ENCODE peak calls at places on chromosomes 7 and 10, in nine cellular contexts. Q is AG10803; G is transverse colon; N is ascending aorta; B is fibroblast of the aortic adventitia; R is effector memory CD4-positive, alpha-beta T cell; E is choroid plexus epithelial cell; H is AG04449; K is CD4-positive, CD25-positive, alpha-beta regulatory T cell. D is an unnamed sample.

GRCh38 chr10:14349081-14349480 is 18.4 kb upstream of the FRMD4A start:
- DNase-seq in Q (no peak), G (no peak), N (no peak), B (no peak), R (no peak), E (no peak), H (no peak), K (no peak), D (no peak)

GRCh38 chr10:49606981-49607535 is 3.1 kb upstream of the SLC18A3 start:
- DNase-seq in Q (peak; percentile 62), G (peak; percentile 39), N (no peak), B (peak; percentile 70), R (peak; percentile 12), E (peak; percentile 87), H (no peak), K (peak; percentile 55), D (peak; percentile 75)

GRCh38 chr7:158955932-158956804 is 99.8 kb downstream of the DYNC2I1 start:
- DNase-seq in Q (no peak), G (no peak), N (no peak), B (no peak), R (no peak), E (no peak), H (no peak), K (no peak), D (no peak)

GRCh38 chr7:56074371-56074791 is 10.3 kb downstream of the SUMF2 start:
- DNase-seq in Q (peak; percentile 76), G (peak; percentile 89), N (peak; percentile 49), B (peak; percentile 86), R (peak; percentile 46), E (peak; percentile 88), H (no peak), K (peak; percentile 62), D (no peak)

GRCh38 chr7:110839866-110840265 is 251.1 kb upstream of the LRRN3 start:
- DNase-seq in Q (peak; percentile 4), G (no peak), N (no peak), B (peak; percentile 11), R (no peak), E (peak; percentile 85), H (no peak), K (no peak), D (no peak)

GRCh38 chr7:42869131-42870020 is 42.5 kb downstream of the C7orf25 start:
- DNase-seq in Q (no peak), G (no peak), N (no peak), B (no peak), R (no peak), E (peak; percentile 17), H (no peak), K (no peak), D (no peak)

GRCh38 chr7:127391591-127392181 is 822 bp downstream of the ZNF800 start:
- DNase-seq in Q (peak; percentile 27), G (peak; percentile 53), N (no peak), B (peak; percentile 26), R (peak; percentile 27), E (peak; percentile 45), H (no peak), K (peak; percentile 64), D (no peak)

GRCh38 chr10:132131581-132132250 is 55.0 kb upstream of the DPYSL4 start:
- DNase-seq in Q (no peak), G (no peak), N (no peak), B (no peak), R (no peak), E (no peak), H (no peak), K (no peak), D (no peak)

GRCh38 chr10:88118769-88119559 is 255.5 kb downstream of the PTEN start:
- DNase-seq in Q (no peak), G (no peak), N (no peak), B (no peak), R (no peak), E (no peak), H (no peak), K (no peak), D (no peak)

GRCh38 chr10:19979628-19980027 is 163.4 kb downstream of the PLXDC2 start:
- DNase-seq in Q (no peak), G (no peak), N (no peak), B (no peak), R (no peak), E (no peak), H (no peak), K (no peak), D (no peak)

GRCh38 chr7:130297628-130298027 is 4.7 kb downstream of the CPA4 start:
- DNase-seq in Q (no peak), G (no peak), N (no peak), B (no peak), R (no peak), E (no peak), H (no peak), K (no peak), D (no peak)

GRCh38 chr7:130298079-130298478 is 5.1 kb downstream of the CPA4 start:
- DNase-seq in Q (no peak), G (no peak), N (no peak), B (no peak), R (no peak), E (no peak), H (no peak), K (no peak), D (no peak)

GRCh38 chr7:130301606-130302005 is 8.6 kb downstream of the CPA4 start:
- DNase-seq in Q (no peak), G (no peak), N (no peak), B (no peak), R (no peak), E (peak; percentile 34), H (no peak), K (no peak), D (no peak)

GRCh38 chr7:130298927-130299326 is 6.0 kb downstream of the CPA4 start:
- DNase-seq in Q (no peak), G (peak; percentile 17), N (no peak), B (no peak), R (no peak), E (no peak), H (no peak), K (no peak), D (no peak)

DNA sequence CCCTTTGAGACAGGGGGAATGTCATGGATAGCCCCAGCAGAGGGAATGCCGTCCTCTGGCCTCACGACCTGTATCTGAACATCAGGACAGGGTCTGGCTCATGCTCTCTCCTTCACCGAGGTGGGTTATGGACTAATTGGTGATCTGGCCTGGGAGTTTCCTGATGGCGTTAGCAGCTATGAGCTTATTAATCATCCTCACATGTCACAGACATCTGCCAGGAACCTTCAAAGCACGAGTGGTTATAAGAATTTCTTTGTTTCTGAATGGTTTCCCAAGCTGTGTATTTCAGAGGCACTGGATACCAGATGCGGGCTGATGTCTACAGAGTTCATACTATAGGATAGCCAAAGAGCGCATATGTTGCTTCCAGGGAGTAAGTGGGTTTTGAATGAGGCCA is 6.9 kb downstream of the CPA4 start:
- DNase-seq in Q (peak; percentile 56), G (no peak), N (no peak), B (no peak), R (no peak), E (no peak), H (no peak), K (no peak), D (no peak)
- H3K4me3 ChIP-seq in Q (no peak overlapping the region), G (no peak overlapping the region), N (no peak overlapping the region), B (no peak overlapping the region), R (no peak overlapping the region), E (no peak overlapping the region), H (no peak overlapping the region), K (no peak overlapping the region), D (no peak overlapping the region)

DNA sequence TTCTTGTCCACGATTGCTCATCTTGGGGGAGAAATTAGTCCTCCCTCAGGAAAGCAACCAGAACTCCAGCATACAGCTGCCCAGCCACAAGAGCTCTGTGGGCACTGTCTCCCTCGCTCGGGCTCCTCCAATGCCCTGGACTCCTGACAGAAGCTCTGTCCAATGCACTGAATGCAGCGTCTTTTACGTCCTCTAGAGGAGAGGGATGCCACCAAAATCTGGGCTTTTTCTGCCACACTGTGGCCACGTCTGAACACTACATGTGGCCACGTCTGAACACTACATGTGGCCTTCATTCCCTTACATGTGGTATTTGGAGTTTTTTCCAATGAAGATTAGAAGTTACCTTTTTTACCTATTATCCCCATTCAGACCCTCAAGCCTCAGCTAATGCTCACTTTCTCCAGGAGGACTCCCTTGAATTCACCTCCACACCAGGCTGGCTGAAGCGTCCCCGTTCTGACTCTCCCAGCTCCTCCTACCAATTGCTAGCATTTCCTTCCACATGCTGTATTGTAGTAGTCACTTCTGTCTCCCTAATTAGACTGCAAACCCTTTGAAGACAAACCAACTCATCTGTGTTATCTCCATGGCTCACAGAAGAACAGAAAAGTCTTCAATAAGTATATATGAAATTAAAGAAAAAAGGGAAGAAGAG is 134.3 kb upstream of the PDE1C start:
- DNase-seq in Q (peak; percentile 80), G (peak; percentile 54), N (no peak), B (peak; percentile 89), R (no peak), E (peak; percentile 78), H (peak; percentile 40), K (no peak), D (peak; percentile 46)
- H3K4me3 ChIP-seq in Q (peak overlapping the region; percentile 37), G (no peak overlapping the region), N (peak overlapping the region; percentile 40), B (peak overlapping the region; percentile 22), R (no peak overlapping the region), E (no peak overlapping the region), H (no peak overlapping the region), K (no peak overlapping the region), D (no peak overlapping the region)

GRCh38 chr10:68334672-68335467 is 2.1 kb upstream of the PBLD start:
- DNase-seq in Q (no peak), G (no peak), N (no peak), B (no peak), R (no peak), E (no peak), H (no peak), K (no peak), D (no peak)
- H3K4me3 ChIP-seq in Q (peak overlapping the region; percentile 93), G (peak overlapping the region; percentile 4), N (peak overlapping the region; percentile 94), B (peak overlapping the region; percentile 91), R (peak overlapping the region; percentile 100), E (peak overlapping the region; percentile 93), H (peak overlapping the region; percentile 91), K (peak overlapping the region; percentile 95), D (no peak overlapping the region)

GRCh38 chr7:94052398-94053180 is 48.4 kb upstream of the BET1 start:
- DNase-seq in Q (peak; percentile 12), G (no peak), N (no peak), B (no peak), R (no peak), E (no peak), H (no peak), K (no peak), D (no peak)

GRCh38 chr7:94047965-94048364 is 43.8 kb upstream of the BET1 start:
- DNase-seq in Q (no peak), G (no peak), N (no peak), B (no peak), R (no peak), E (no peak), H (no peak), K (no peak), D (no peak)

GRCh38 chr7:94053532-94053931 is 49.4 kb upstream of the BET1 start:
- DNase-seq in Q (no peak), G (no peak), N (no peak), B (no peak), R (no peak), E (no peak), H (no peak), K (no peak), D (no peak)

GRCh38 chr7:94050046-94050445 is 45.9 kb upstream of the BET1 start:
- DNase-seq in Q (no peak), G (peak; percentile 12), N (no peak), B (no peak), R (no peak), E (no peak), H (no peak), K (no peak), D (no peak)

DNA sequence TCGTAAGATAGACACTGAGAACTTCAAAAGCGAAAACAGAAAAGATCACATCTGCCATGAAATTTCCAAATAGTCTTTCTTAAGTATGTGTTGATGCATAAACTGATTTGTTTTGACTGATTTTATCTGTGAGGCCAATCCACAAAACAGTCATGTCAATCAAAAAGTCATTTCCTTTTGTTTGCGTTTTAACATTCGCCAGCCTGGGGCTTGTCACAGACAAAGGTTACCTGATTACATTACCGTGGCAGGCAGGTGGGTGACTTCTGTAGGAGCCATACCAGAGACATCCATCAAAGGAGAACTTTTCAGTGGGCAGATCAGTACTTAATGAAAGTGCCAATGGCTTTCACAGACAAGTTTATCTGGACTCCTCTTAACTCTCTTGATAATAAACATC is 45.5 kb upstream of the BET1 start:
- DNase-seq in Q (no peak), G (no peak), N (no peak), B (no peak), R (no peak), E (no peak), H (no peak), K (no peak), D (no peak)
- H3K4me3 ChIP-seq in Q (no peak overlapping the region), G (no peak overlapping the region), N (no peak overlapping the region), B (no peak overlapping the region), R (no peak overlapping the region), E (no peak overlapping the region), H (no peak overlapping the region), K (no peak overlapping the region), D (no peak overlapping the region)